ENCODE peak calls at places on chromosomes 5 and 9, in six cellular contexts. P is A549, T is IMR-90, M is HepG2, O is K562, R is GM12878. N is an unnamed sample.

GRCh38 chr5:143248822-143249579 is 154.5 kb downstream of the NR3C1 start:
- DNase-seq in T (peak), M (peak), P (no peak), R (no peak), O (peak), N (no peak)

GRCh38 chr9:89386797-89387196 is 68.5 kb downstream of the SECISBP2 start:
- DNase-seq in T (no peak), O (no peak), R (no peak), M (no peak), P (no peak), N (no peak)

GRCh38 chr9:20361220-20361619 is 261.1 kb downstream of the MLLT3 start:
- DNase-seq in P (no peak), T (no peak), M (no peak), O (no peak), R (no peak), N (no peak)

GRCh38 chr5:54807421-54807820 is 178.0 kb downstream of the ESM1 start:
- DNase-seq in O (no peak), M (no peak), P (peak), R (no peak), T (peak), N (no peak)

GRCh38 chr5:177133119-177133844 is at the start of gene NSD1:
- DNase-seq in O (peak), P (peak), R (peak), M (no peak), T (peak), N (peak)

GRCh38 chr5:135013445-135013844 is 20.6 kb downstream of the PITX1 start:
- DNase-seq in T (no peak), M (no peak), P (no peak), O (no peak), R (no peak), N (no peak)

GRCh38 chr5:139757727-139758509 is 37.7 kb upstream of the PSD2 start:
- DNase-seq in T (no peak), P (no peak), O (no peak), M (peak), R (no peak), N (no peak)

GRCh38 chr9:80004687-80005086 is 432.9 kb downstream of the TLE4 start:
- DNase-seq in M (no peak), R (no peak), T (no peak), P (no peak), O (no peak), N (no peak)

GRCh38 chr9:306907-307306 is 92.2 kb downstream of the DOCK8 start:
- DNase-seq in T (no peak), R (no peak), O (no peak), M (peak), P (no peak), N (no peak)

GRCh38 chr5:104431946-104432345 is 869.4 kb upstream of the NUDT12 start:
- DNase-seq in T (no peak), M (no peak), P (no peak), O (no peak), R (no peak), N (peak)

GRCh38 chr5:173645437-173645807 is 29.0 kb upstream of the BOD1 start:
- DNase-seq in R (no peak), T (peak), P (no peak), O (no peak), M (peak), N (no peak)

GRCh38 chr9:131839281-131840084 is 99.6 kb upstream of the RAPGEF1 start:
- DNase-seq in O (no peak), M (no peak), P (no peak), T (peak), R (no peak), N (no peak)

GRCh38 chr9:81028504-81028903 is 660.8 kb downstream of the TLE1 start:
- DNase-seq in T (peak), O (no peak), P (peak), R (no peak), M (peak), N (no peak)

GRCh38 chr9:89418112-89418872 is 79.6 kb downstream of the SEMA4D start:
- DNase-seq in R (no peak), M (no peak), T (no peak), O (no peak), P (no peak), N (no peak)

GRCh38 chr9:122656378-122656777 is 1.0 kb downstream of the OR1B1 start:
- DNase-seq in R (no peak), T (no peak), P (no peak), M (no peak), O (no peak), N (no peak)

GRCh38 chr5:139845846-139846681 is 50.5 kb downstream of the PSD2 start:
- DNase-seq in R (no peak), O (no peak), M (no peak), T (no peak), P (no peak), N (no peak)

GRCh38 chr5:56818409-56819026 is 3.2 kb downstream of the MAP3K1 start:
- DNase-seq in T (peak), R (no peak), O (no peak), P (no peak), M (no peak), N (no peak)

DNA sequence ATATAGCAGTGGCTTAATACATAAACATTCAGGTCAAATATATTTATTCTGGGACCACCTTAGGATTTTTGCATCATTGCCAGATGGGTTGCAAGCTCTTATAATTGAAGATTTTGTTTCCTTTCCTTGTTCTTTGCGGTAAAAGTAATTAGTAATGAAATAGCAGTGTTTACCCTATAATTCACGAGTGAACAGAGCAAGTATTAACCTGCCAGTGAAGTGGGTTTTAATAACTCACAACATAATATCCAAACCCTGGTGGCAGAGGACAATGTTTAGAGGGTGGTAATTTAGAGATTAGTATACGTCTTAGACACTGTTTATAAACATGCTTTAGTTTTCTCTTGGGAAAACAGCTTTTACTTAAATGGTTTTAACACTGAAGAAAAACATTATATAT is 11.8 kb downstream of the ARL14EPL start:
- DNase-seq in P (no peak), M (no peak), T (no peak), O (no peak), R (no peak), N (no peak)
- TF ChIP-seq CTCF in P (no peak), M (no peak), T (no peak), O (no peak), R (no peak), N (no peak)

GRCh38 chr5:80149161-80149609 is 106.7 kb downstream of the SERINC5 start:
- DNase-seq in T (no peak), O (no peak), P (no peak), R (no peak), M (no peak), N (no peak)

GRCh38 chr5:80142996-80143395 is 107.8 kb downstream of the THBS4 start:
- DNase-seq in R (no peak), O (no peak), P (no peak), T (no peak), M (no peak), N (no peak)

GRCh38 chr5:80147119-80147815 is 108.6 kb downstream of the SERINC5 start:
- DNase-seq in R (no peak), M (no peak), P (no peak), T (no peak), O (no peak), N (no peak)

GRCh38 chr5:80143491-80143890 is 108.3 kb downstream of the THBS4 start:
- DNase-seq in P (no peak), O (no peak), R (no peak), M (no peak), T (no peak), N (no peak)

DNA sequence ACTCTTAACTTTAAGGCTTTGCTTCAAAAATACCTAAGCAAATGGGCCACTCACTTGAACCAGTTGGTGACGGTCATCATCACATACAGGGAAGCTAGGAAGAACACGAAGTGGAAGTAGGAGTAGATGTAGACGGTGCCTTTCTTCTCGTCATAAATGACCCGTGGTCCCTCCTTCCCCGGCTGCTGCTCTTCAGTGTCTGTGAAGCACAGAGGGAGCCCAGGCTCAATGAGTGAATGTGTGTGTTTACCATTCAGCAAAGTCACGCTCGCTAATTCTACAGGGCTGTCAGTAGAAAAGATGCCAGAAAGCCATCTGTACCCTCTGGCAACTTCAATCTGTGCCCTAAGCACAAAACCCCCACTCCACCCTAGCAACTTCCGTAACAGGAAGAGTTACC is 109.8 kb downstream of the SERINC5 start:
- DNase-seq in P (no peak), R (no peak), T (no peak), M (no peak), O (no peak), N (no peak)
- TF ChIP-seq SMC3 in P (no peak), R (no peak), T (no peak), M (no peak), O (no peak), N (no peak)

GRCh38 chr9:32015795-32016194 is 368.6 kb upstream of the ACO1 start:
- DNase-seq in P (no peak), O (no peak), R (no peak), T (no peak), M (no peak), N (no peak)
- TF ChIP-seq RAD21 in P (no peak), O (no peak), R (no peak), T (no peak), M (no peak), N (no peak)

GRCh38 chr5:86461169-86461956 is 156.4 kb upstream of the COX7C start:
- DNase-seq in P (no peak), R (no peak), T (no peak), M (peak), O (no peak), N (no peak)
- TF ChIP-seq CTCF in P (no peak), R (no peak), T (no peak), M (no peak), O (no peak), N (no peak)

GRCh38 chr9:16708638-16709435 is 161.6 kb downstream of the BNC2 start:
- DNase-seq in R (no peak), O (no peak), M (no peak), T (peak), P (no peak), N (no peak)
- TF ChIP-seq SMC3 in R (no peak), O (no peak), M (no peak), T (no peak), P (no peak), N (no peak)

N was measured in SK-N-SH.